ENCODE peak calls at places on chromosomes 5 and 9, in four cellular contexts. I is colonic mucosa, H is upper lobe of right lung, Z is tibial artery. P is an unnamed sample.

GRCh38 chr5:179678238-179679013 is 2.4 kb downstream of the CBY3 start:
- DNase-seq in I (peak), H (peak), Z (peak), P (peak)

GRCh38 chr5:124735169-124735858 is 11.1 kb downstream of the ZNF608 start:
- DNase-seq in I (peak), H (no peak), Z (no peak), P (no peak)

GRCh38 chr9:106799146-106799545 is 63.8 kb upstream of the ZNF462 start:
- DNase-seq in I (no peak), H (no peak), Z (no peak), P (no peak)

GRCh38 chr9:98720402-98720801 is 11.7 kb upstream of the GABBR2 start:
- DNase-seq in I (no peak), H (no peak), Z (no peak), P (no peak)

GRCh38 chr5:176809544-176810083 is 745 bp upstream of the UNC5A start:
- DNase-seq in I (no peak), H (no peak), Z (no peak), P (no peak)

GRCh38 chr5:112548246-112548982 is 129.3 kb upstream of the EPB41L4A start:
- DNase-seq in I (no peak), H (no peak), Z (no peak), P (no peak)

GRCh38 chr9:112295174-112295573 is 38.2 kb downstream of the PTBP3 start:
- DNase-seq in I (no peak), H (no peak), Z (no peak), P (no peak)

GRCh38 chr5:57850109-57850508 is 367.5 kb upstream of the ACTBL2 start:
- DNase-seq in I (no peak), H (no peak), Z (no peak), P (no peak)

GRCh38 chr9:92706218-92706940 is 36.4 kb upstream of the IPPK start:
- DNase-seq in I (no peak), H (no peak), Z (no peak), P (no peak)

GRCh38 chr5:15821506-15821905 is 321.5 kb downstream of the FBXL7 start:
- DNase-seq in I (no peak), H (no peak), Z (no peak), P (no peak)

GRCh38 chr5:10416868-10417267 is 24.8 kb upstream of the ROPN1L start:
- DNase-seq in I (no peak), H (no peak), Z (no peak), P (no peak)

GRCh38 chr5:74519161-74519571 is 121.4 kb downstream of the ENC1 start:
- DNase-seq in I (peak), H (no peak), Z (no peak), P (no peak)

GRCh38 chr5:172418847-172419810 is 35.2 kb downstream of the SH3PXD2B start:
- DNase-seq in I (no peak), H (no peak), Z (no peak), P (no peak)

GRCh38 chr5:17441351-17441750 is 56.7 kb upstream of the TAF11L2 start:
- DNase-seq in I (no peak), H (no peak), Z (no peak), P (no peak)

GRCh38 chr5:90657030-90657429 is 98.4 kb downstream of the ADGRV1 start:
- DNase-seq in I (no peak), H (no peak), Z (no peak), P (no peak)

GRCh38 chr5:160926428-160926827 is 74.4 kb upstream of the ATP10B start:
- DNase-seq in I (peak), H (no peak), Z (no peak), P (no peak)

GRCh38 chr5:76207122-76207521 is 123.9 kb downstream of the SV2C start:
- DNase-seq in I (no peak), H (no peak), Z (no peak), P (no peak)

GRCh38 chr9:70639853-70640814 is 225.7 kb upstream of the KLF9 start:
- DNase-seq in I (no peak), H (no peak), Z (no peak), P (no peak)

GRCh38 chr5:124088289-124089064 is 576.5 kb downstream of the CSNK1G3 start:
- DNase-seq in I (no peak), H (no peak), Z (no peak), P (no peak)

GRCh38 chr9:129624168-129624759 is 1.7 kb upstream of the NTMT1 start:
- DNase-seq in I (peak), H (peak), Z (no peak), P (no peak)

GRCh38 chr5:81703840-81704239 is 47.1 kb downstream of the SSBP2 start:
- DNase-seq in I (no peak), H (no peak), Z (no peak), P (no peak)

GRCh38 chr5:170809551-170809950 is 26.0 kb downstream of the GABRP start:
- DNase-seq in I (no peak), H (no peak), Z (no peak), P (no peak)

GRCh38 chr9:129278391-129279237 is 100.6 kb upstream of the IER5L start:
- DNase-seq in I (peak), H (peak), Z (peak), P (peak)

GRCh38 chr5:79712741-79713140 is 23.1 kb downstream of the CMYA5 start:
- DNase-seq in I (no peak), H (no peak), Z (no peak), P (no peak)

GRCh38 chr5:103519550-103519949 is 43.0 kb downstream of the NUDT12 start:
- DNase-seq in I (no peak), H (no peak), Z (no peak), P (no peak)

GRCh38 chr9:32968101-32969011 is 33.1 kb downstream of the APTX start:
- DNase-seq in I (peak), H (no peak), Z (peak), P (no peak)

GRCh38 chr9:4680178-4680535 is 788 bp downstream of the CDC37L1 start:
- DNase-seq in I (no peak), H (no peak), Z (no peak), P (no peak)

GRCh38 chr9:95349109-95350038 is 31.9 kb upstream of the FANCC start:
- DNase-seq in I (no peak), H (no peak), Z (no peak), P (no peak)

GRCh38 chr5:92019376-92019990 is 636.4 kb upstream of the ARRDC3 start:
- DNase-seq in I (no peak), H (no peak), Z (no peak), P (no peak)

GRCh38 chr9:35603506-35603985 is 1.5 kb upstream of the TESK1 start:
- DNase-seq in I (peak), H (no peak), Z (peak), P (peak)

GRCh38 chr9:136085815-136086212 is 9.3 kb downstream of the NACC2 start:
- DNase-seq in I (peak), H (peak), Z (peak), P (peak)

GRCh38 chr5:150514708-150515211 is 6.8 kb downstream of the NDST1 start:
- DNase-seq in I (no peak), H (no peak), Z (no peak), P (no peak)

GRCh38 chr5:20476016-20476415 is 488.0 kb upstream of the CDH18 start:
- DNase-seq in I (no peak), H (no peak), Z (no peak), P (no peak)

GRCh38 chr5:109946610-109947009 is 256.9 kb downstream of the MAN2A1 start:
- DNase-seq in I (no peak), H (no peak), Z (no peak), P (no peak)

GRCh38 chr9:36163049-36163839 is 5.9 kb upstream of the CCIN start:
- DNase-seq in I (no peak), H (no peak), Z (peak), P (no peak)

GRCh38 chr5:166088389-166089039 is 2202.9 kb upstream of the WWC1 start:
- DNase-seq in I (no peak), H (no peak), Z (no peak), P (no peak)

GRCh38 chr9:90010793-90011192 is 406.0 kb downstream of the GADD45G start:
- DNase-seq in I (no peak), H (no peak), Z (no peak), P (no peak)

GRCh38 chr5:77210091-77211012 is at the start of gene PDE8B:
- DNase-seq in I (no peak), H (peak), Z (no peak), P (no peak)

GRCh38 chr5:58181578-58182286 is 278.2 kb downstream of the PLK2 start:
- DNase-seq in I (no peak), H (no peak), Z (no peak), P (no peak)

GRCh38 chr5:108516771-108517170 is 134.9 kb upstream of the FBXL17 start:
- DNase-seq in I (no peak), H (no peak), Z (no peak), P (no peak)

DNA sequence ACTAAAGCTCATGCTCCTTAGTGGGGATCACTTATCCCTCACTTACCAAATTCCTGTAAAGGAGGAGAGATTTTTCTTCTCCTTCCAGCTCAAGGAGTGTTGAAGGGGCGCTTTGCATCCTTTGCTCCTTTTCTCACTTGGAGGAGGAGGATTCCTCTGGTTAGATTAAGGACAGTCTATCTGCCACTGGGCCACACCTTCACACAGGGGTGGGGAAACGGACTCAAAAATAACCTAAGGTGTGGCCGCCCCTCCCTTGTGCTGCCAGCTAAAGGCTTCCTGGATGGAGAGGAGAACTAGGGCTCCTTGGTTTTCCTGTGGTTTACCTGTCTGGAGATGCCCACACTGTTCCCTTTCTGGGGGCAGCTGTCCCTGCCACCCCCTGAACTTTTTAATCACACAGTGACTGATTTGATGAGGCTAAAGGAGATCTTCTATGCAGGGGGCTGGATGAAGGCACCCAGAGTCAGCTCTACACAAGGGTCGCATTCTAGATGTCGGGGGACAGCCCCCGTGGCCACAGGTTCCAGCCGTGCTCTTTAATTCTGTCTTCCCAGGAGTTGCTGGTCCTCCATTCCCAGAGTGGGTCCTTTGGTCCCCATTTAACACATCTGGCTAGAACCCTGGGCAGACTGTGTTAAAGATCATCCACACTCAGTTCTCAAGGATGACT is 14.4 kb downstream of the GLRX start:
- DNase-seq in I (peak), H (no peak), Z (no peak), P (no peak)
- H3K4me3 ChIP-seq in I (no peak), H (no peak), Z (no peak), P (peak)

DNA sequence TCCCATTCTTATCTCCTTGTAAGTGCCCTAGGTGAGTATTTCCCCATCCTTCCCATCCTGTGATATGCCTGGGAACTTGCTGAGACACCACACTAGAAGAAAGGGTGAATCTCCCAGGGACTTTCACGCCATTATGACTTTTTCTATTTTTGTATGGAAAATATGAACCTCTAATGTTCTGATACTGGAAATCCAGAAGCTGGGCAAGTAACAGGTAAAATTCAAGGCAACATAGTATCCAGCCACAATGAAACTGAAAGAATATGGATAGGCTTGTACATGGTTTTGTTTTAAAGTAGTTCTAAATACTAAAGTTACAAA is 193.0 kb upstream of the NR3C1 start:
- DNase-seq in I (no peak), H (no peak), Z (no peak), P (no peak)
- H3K27ac ChIP-seq in I (no peak), H (no peak), Z (no peak), P (no peak)

GRCh38 chr5:141603912-141604311 is 14.9 kb downstream of the DIAPH1 start:
- DNase-seq in I (no peak), H (no peak), Z (no peak), P (no peak)
- H3K4me3 ChIP-seq in I (no peak), H (no peak), Z (no peak), P (peak)

DNA sequence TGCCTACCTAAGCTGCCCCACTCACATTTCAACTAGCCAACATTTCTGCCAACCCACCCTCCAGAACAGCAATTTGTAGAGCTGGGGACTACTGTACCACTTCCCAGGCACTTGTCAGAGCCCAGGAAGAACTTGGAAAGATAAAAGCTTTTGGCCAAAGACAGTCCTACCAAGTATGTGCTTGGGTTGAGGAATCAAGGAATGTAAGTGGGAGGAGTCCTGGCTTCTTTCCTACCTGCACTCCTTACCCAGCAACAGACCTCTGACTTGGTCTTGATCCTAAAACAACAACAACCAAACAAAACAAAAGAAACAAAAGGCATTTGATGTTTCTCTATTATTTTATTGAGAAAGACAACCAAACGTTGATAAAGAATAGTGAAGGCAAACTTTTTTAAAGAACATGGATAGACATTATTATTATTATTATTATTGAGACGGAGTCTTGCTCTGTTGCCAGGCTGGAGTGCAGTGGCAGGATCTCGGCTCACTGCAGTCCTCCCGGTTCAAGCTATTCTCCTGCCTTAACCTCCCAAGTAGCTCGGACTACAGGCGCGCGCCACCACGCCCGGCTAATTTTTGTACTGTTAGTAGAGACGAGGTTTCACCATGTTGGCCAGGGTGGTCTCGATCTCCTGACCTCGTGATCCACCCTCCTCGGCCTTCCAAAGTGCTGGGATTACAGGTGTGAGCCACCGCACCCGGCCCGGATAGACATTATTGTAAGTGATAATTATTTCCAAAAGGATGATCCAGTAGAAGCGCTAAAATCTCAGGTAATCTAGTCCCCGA is 33.5 kb downstream of the ANXA2R start:
- DNase-seq in I (no peak), H (no peak), Z (no peak), P (no peak)
- H3K27ac ChIP-seq in I (peak), H (peak), Z (peak), P (peak)

GRCh38 chr9:138100711-138101349 is 223.2 kb downstream of the CACNA1B start:
- DNase-seq in I (peak), H (peak), Z (no peak), P (peak)

GRCh38 chr9:138099803-138100598 is 222.4 kb downstream of the CACNA1B start:
- DNase-seq in I (peak), H (peak), Z (no peak), P (no peak)

GRCh38 chr9:138098116-138098907 is 220.7 kb downstream of the CACNA1B start:
- DNase-seq in I (peak), H (peak), Z (no peak), P (peak)

GRCh38 chr9:138097501-138097991 is 220.0 kb downstream of the CACNA1B start:
- DNase-seq in I (no peak), H (peak), Z (no peak), P (peak)

GRCh38 chr9:138098908-138099791 is 221.6 kb downstream of the CACNA1B start:
- DNase-seq in I (peak), H (peak), Z (no peak), P (peak)
- H3K4me3 ChIP-seq in I (no peak), H (no peak), Z (no peak), P (no peak)

GRCh38 chr9:77952641-77953341 is 78.8 kb downstream of the GNAQ start:
- DNase-seq in I (no peak), H (no peak), Z (no peak), P (no peak)
- H3K27ac ChIP-seq in I (peak), H (peak), Z (peak), P (peak)

GRCh38 chr5:61467766-61468482 is 135.9 kb downstream of the ZSWIM6 start:
- DNase-seq in I (peak), H (no peak), Z (no peak), P (no peak)
- H3K4me3 ChIP-seq in I (no peak), H (no peak), Z (no peak), P (no peak)

DNA sequence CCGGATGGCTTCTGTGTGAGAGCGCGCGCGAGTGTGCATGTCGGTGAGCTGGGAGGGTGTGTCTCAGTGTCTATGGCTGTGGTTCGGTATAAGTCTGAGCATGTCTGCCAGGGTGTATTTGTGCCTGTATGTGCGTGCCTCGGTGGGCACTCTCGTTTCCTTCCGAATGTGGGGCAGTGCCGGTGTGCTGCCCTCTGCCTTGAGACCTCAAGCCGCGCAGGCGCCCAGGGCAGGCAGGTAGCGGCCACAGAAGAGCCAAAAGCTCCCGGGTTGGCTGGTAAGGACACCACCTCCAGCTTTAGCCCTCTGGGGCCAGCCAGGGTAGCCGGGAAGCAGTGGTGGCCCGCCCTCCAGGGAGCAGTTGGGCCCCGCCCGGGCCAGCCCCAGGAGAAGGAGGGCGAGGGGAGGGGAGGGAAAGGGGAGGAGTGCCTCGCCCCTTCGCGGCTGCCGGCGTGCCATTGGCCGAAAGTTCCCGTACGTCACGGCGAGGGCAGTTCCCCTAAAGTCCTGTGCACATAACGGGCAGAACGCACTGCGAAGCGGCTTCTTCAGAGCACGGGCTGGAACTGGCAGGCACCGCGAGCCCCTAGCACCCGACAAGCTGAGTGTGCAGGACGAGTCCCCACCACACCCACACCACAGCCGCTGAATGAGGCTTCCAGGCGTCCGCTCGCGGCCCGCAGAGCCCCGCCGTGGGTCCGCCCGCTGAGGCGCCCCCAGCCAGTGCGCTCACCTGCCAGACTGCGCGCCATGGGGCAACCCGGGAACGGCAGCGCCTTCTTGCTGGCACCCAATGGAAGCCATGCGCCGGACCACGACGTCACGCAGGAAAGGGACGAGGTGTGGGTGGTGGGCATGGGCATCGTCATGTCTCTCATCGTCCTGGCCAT is at the start of gene ADRB2:
- DNase-seq in I (peak), H (peak), Z (peak), P (peak)
- H3K27ac ChIP-seq in I (peak), H (peak), Z (peak), P (peak)

GRCh38 chr5:39394946-39395345 is 29.8 kb downstream of the DAB2 start:
- DNase-seq in I (no peak), H (no peak), Z (no peak), P (no peak)
- H3K4me3 ChIP-seq in I (no peak), H (no peak), Z (no peak), P (no peak)

GRCh38 chr5:141881886-141882285 is 3.7 kb upstream of the PCDH1 start:
- DNase-seq in I (no peak), H (no peak), Z (no peak), P (no peak)

GRCh38 chr5:141882594-141883183 is 4.5 kb upstream of the PCDH1 start:
- DNase-seq in I (no peak), H (no peak), Z (no peak), P (no peak)

GRCh38 chr5:141878771-141879759 is 855 bp upstream of the PCDH1 start:
- DNase-seq in I (peak), H (peak), Z (peak), P (peak)

GRCh38 chr5:141879941-141880738 is 1.9 kb upstream of the PCDH1 start:
- DNase-seq in I (no peak), H (no peak), Z (no peak), P (no peak)

GRCh38 chr5:141880961-141881801 is 3.0 kb upstream of the PCDH1 start:
- DNase-seq in I (no peak), H (no peak), Z (no peak), P (no peak)
- H3K27ac ChIP-seq in I (peak), H (peak), Z (no peak), P (peak)